ENCODE peak calls at places on chromosome 18, in nine cellular contexts. One of them, this sample, is unnamed.

GRCh38 chr18:49613141-49613641 is 51.3 kb downstream of the LIPG start:
- DNase-seq in H7: peak
- DNase-seq in NCI-H1105: peak
- DNase-seq in fibroblast of pulmonary artery: no peak
- DNase-seq in NCI-H345: peak
- DNase-seq in GM13976: no peak
- DNase-seq in HFFc6: no peak
- DNase-seq in breast epithelium: no peak
- DNase-seq in tibial nerve: no peak
- DNase-seq in this sample: peak

GRCh38 chr18:54181856-54182612 is 42.4 kb downstream of the MBD2 start:
- DNase-seq in breast epithelium: no peak
- DNase-seq in tibial nerve: no peak
- DNase-seq in HFFc6: peak
- DNase-seq in fibroblast of pulmonary artery: peak
- DNase-seq in GM13976: peak
- DNase-seq in NCI-H345: no peak
- DNase-seq in NCI-H1105: no peak
- DNase-seq in H7: no peak
- DNase-seq in this sample: no peak

GRCh38 chr18:75209952-75210261 is 690 bp upstream of the TSHZ1 start:
- DNase-seq in H7: no peak
- DNase-seq in GM13976: no peak
- DNase-seq in NCI-H345: no peak
- DNase-seq in HFFc6: no peak
- DNase-seq in NCI-H1105: no peak
- DNase-seq in breast epithelium: no peak
- DNase-seq in tibial nerve: no peak
- DNase-seq in fibroblast of pulmonary artery: no peak
- DNase-seq in this sample: no peak

GRCh38 chr18:13558132-13558531 is 168.2 kb downstream of the FAM210A start:
- DNase-seq in fibroblast of pulmonary artery: peak
- DNase-seq in breast epithelium: no peak
- DNase-seq in NCI-H345: peak
- DNase-seq in H7: peak
- DNase-seq in NCI-H1105: no peak
- DNase-seq in GM13976: peak
- DNase-seq in tibial nerve: no peak
- DNase-seq in HFFc6: no peak
- DNase-seq in this sample: no peak

GRCh38 chr18:42925036-42925435 is 190.4 kb downstream of the RIT2 start:
- DNase-seq in tibial nerve: no peak
- DNase-seq in NCI-H345: no peak
- DNase-seq in NCI-H1105: no peak
- DNase-seq in H7: no peak
- DNase-seq in HFFc6: no peak
- DNase-seq in breast epithelium: no peak
- DNase-seq in fibroblast of pulmonary artery: peak
- DNase-seq in GM13976: no peak
- DNase-seq in this sample: no peak

GRCh38 chr18:13878858-13879257 is 36.5 kb downstream of the MC2R start:
- DNase-seq in HFFc6: no peak
- DNase-seq in tibial nerve: no peak
- DNase-seq in breast epithelium: no peak
- DNase-seq in NCI-H1105: no peak
- DNase-seq in GM13976: no peak
- DNase-seq in H7: no peak
- DNase-seq in fibroblast of pulmonary artery: no peak
- DNase-seq in NCI-H345: peak
- DNase-seq in this sample: no peak

GRCh38 chr18:22552254-22552653 is 134.5 kb upstream of the CTAGE1 start:
- DNase-seq in NCI-H1105: no peak
- DNase-seq in tibial nerve: no peak
- DNase-seq in breast epithelium: no peak
- DNase-seq in H7: no peak
- DNase-seq in fibroblast of pulmonary artery: peak
- DNase-seq in NCI-H345: no peak
- DNase-seq in GM13976: no peak
- DNase-seq in HFFc6: no peak
- DNase-seq in this sample: no peak

GRCh38 chr18:51361130-51361860 is 163.8 kb upstream of the MEX3C start:
- DNase-seq in HFFc6: no peak
- DNase-seq in fibroblast of pulmonary artery: peak
- DNase-seq in GM13976: peak
- DNase-seq in H7: no peak
- DNase-seq in breast epithelium: no peak
- DNase-seq in NCI-H1105: no peak
- DNase-seq in tibial nerve: no peak
- DNase-seq in NCI-H345: no peak
- DNase-seq in this sample: no peak

GRCh38 chr18:54254265-54254758 is 15.0 kb upstream of the POLI start:
- DNase-seq in fibroblast of pulmonary artery: peak
- DNase-seq in H7: no peak
- DNase-seq in breast epithelium: no peak
- DNase-seq in NCI-H345: no peak
- DNase-seq in HFFc6: peak
- DNase-seq in NCI-H1105: no peak
- DNase-seq in GM13976: no peak
- DNase-seq in tibial nerve: no peak
- DNase-seq in this sample: no peak

GRCh38 chr18:29157057-29157780 is 980.3 kb upstream of the CDH2 start:
- DNase-seq in tibial nerve: no peak
- DNase-seq in NCI-H1105: no peak
- DNase-seq in H7: no peak
- DNase-seq in HFFc6: peak
- DNase-seq in NCI-H345: no peak
- DNase-seq in GM13976: no peak
- DNase-seq in fibroblast of pulmonary artery: no peak
- DNase-seq in breast epithelium: no peak
- DNase-seq in this sample: no peak

This sample was measured in NCI-H2107.